ENCODE peak calls at places on chromosomes 13 and 19, in nine cellular contexts. G is K562, B is IMR-90, O is body of pancreas, L is uterus, J is Peyer's patch, S is prostate gland, D is H1, Z is heart left ventricle. V is an unnamed sample.

GRCh38 chr13:27379694-27380596 is 44.5 kb upstream of the GTF3A start:
- DNase-seq in G (peak; percentile 66), B (peak; percentile 35), O (peak; percentile 87), L (peak; percentile 25), J (peak; percentile 86), S (peak; percentile 26), D (peak; percentile 95), Z (peak; percentile 49), V (no peak)

GRCh38 chr13:97659602-97660001 is 225.6 kb downstream of the RAP2A start:
- DNase-seq in G (peak; percentile 2), B (peak; percentile 21), O (no peak), L (no peak), J (no peak), S (no peak), D (no peak), Z (no peak), V (no peak)

GRCh38 chr19:40407714-40408600 is 5.2 kb downstream of the PRX start:
- DNase-seq in G (peak; percentile 66), B (no peak), O (no peak), L (no peak), J (peak; percentile 56), S (no peak), D (no peak), Z (peak; percentile 22), V (no peak)

GRCh38 chr19:37227996-37228395 is 10.0 kb downstream of the ZNF383 start:
- DNase-seq in G (peak; percentile 44), B (no peak), O (peak; percentile 28), L (no peak), J (no peak), S (no peak), D (peak; percentile 78), Z (no peak), V (no peak)

GRCh38 chr19:4913996-4914735 is 4.9 kb downstream of the UHRF1 start:
- DNase-seq in G (no peak), B (peak; percentile 18), O (no peak), L (no peak), J (peak; percentile 65), S (no peak), D (no peak), Z (no peak), V (no peak)

GRCh38 chr13:59415498-59415897 is 748.2 kb downstream of the DIAPH3 start:
- DNase-seq in G (no peak), B (no peak), O (peak; percentile 62), L (no peak), J (no peak), S (no peak), D (no peak), Z (no peak), V (no peak)

GRCh38 chr19:17496337-17496997 is 15.0 kb upstream of the PGLS start:
- DNase-seq in G (peak; percentile 90), B (peak; percentile 52), O (peak; percentile 71), L (peak; percentile 40), J (peak; percentile 89), S (peak; percentile 35), D (peak; percentile 95), Z (peak; percentile 80), V (no peak)

GRCh38 chr13:80454245-80454644 is 113.3 kb upstream of the SPRY2 start:
- DNase-seq in G (no peak), B (peak; percentile 1), O (no peak), L (no peak), J (no peak), S (no peak), D (no peak), Z (no peak), V (no peak)

GRCh38 chr13:30696278-30697176 is 38.8 kb upstream of the ALOX5AP start:
- DNase-seq in G (no peak), B (peak; percentile 36), O (peak; percentile 68), L (no peak), J (peak; percentile 58), S (no peak), D (no peak), Z (peak; percentile 64), V (no peak)

GRCh38 chr19:1929051-1929742 is 11.8 kb upstream of the CSNK1G2 start:
- DNase-seq in G (peak; percentile 86), B (peak; percentile 52), O (peak; percentile 82), L (peak; percentile 72), J (peak; percentile 93), S (peak; percentile 71), D (peak; percentile 95), Z (peak; percentile 85), V (no peak)

GRCh38 chr19:58556633-58557252 is 1.7 kb downstream of the UBE2M start:
- DNase-seq in G (no peak), B (no peak), O (no peak), L (no peak), J (no peak), S (no peak), D (no peak), Z (peak; percentile 24), V (peak; percentile 80)
- H3K4me3 ChIP-seq in G (peak overlapping the region; percentile 92), B (peak overlapping the region; percentile 81), O (no peak overlapping the region), L (no peak overlapping the region), J (peak overlapping the region; percentile 80), S (peak overlapping the region; percentile 81), D (no peak overlapping the region), Z (peak overlapping the region; percentile 96), V (peak overlapping the region; percentile 81)

DNA sequence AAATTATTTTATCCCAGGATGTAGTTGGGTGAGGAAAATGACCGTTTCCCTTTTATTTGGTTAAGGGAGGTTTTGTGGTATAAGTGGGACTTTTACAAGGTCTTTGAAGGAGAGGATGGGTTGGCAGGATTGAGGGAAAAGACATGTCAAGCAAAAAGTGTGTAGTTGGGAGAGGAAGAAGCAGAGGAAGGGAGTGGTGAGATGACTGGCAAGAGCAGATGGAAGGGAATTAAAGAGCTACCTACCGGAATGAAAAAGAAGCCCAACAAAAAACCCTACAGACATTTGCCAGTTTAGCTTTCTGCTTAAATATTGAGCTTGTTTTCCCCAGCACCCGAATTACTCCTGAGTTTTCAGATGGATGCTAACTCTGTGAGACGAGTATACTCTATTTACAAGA is 19.6 kb downstream of the FRY start:
- DNase-seq in G (no peak), B (no peak), O (no peak), L (no peak), J (no peak), S (no peak), D (no peak), Z (no peak), V (no peak)
- H3K27ac ChIP-seq in G (no peak overlapping the region), B (no peak overlapping the region), O (no peak overlapping the region), L (no peak overlapping the region), J (no peak overlapping the region), S (no peak overlapping the region), D (no peak overlapping the region), Z (no peak overlapping the region), V (no peak overlapping the region)

GRCh38 chr19:45874620-45874966 is 10.5 kb downstream of the FOXA3 start:
- DNase-seq in G (no peak), B (no peak), O (no peak), L (no peak), J (no peak), S (no peak), D (no peak), Z (peak; percentile 5), V (no peak)

GRCh38 chr19:45878043-45878794 is 7.7 kb downstream of the IRF2BP1 start:
- DNase-seq in G (no peak), B (no peak), O (peak; percentile 90), L (no peak), J (peak; percentile 80), S (peak; percentile 51), D (no peak), Z (peak; percentile 13), V (no peak)

GRCh38 chr19:45876161-45876410 is 9.9 kb downstream of the IRF2BP1 start:
- DNase-seq in G (peak; percentile 76), B (no peak), O (no peak), L (no peak), J (no peak), S (no peak), D (no peak), Z (no peak), V (no peak)

GRCh38 chr19:45879055-45879454 is 6.9 kb downstream of the IRF2BP1 start:
- DNase-seq in G (no peak), B (no peak), O (peak; percentile 49), L (no peak), J (no peak), S (no peak), D (no peak), Z (no peak), V (no peak)

DNA sequence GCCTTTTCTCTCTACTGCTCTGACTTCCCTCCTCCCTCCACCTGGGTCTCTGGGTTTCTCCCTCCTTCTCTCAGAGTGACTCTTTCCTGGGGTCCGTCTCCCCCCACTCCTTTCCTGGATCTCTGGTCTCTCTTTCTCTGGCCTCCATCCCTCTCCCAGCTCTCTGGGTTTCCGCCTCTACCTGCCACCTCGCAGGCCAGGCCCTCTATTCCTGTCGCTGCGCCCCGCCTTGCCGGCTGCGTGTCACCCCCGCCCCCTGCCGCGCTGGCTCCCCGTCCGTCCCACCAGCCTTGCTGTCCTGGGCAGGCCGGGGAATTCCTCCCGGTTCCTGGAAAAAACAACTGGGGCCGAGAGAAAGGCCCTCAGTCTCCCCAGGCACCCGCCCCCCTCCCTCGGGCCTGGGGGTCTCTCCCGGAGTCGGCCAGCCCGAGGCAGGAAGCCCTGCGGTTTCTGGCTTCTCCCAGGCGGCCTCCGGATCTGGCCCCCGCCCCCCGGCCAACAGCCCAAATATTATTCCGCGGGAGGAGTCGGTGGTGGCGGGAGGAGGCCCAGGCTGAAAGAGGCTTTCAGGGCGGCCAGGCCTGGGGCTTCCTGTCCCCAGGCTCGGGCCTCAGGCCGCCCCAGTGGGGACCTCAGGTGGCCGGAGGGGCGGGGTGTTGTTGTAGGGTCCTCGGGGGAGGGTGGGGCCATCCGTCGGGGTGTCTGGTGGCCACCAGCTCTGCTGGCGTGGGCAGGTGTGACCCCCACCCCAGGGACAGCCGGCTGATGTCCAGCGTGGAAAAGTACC is 9.3 kb downstream of the IRF2BP1 start:
- DNase-seq in G (peak; percentile 75), B (peak; percentile 16), O (peak; percentile 87), L (no peak), J (peak; percentile 61), S (peak; percentile 52), D (peak; percentile 74), Z (peak; percentile 58), V (no peak)
- TF ChIP-seq POLR2A in G (peak; percentile 68), B (no peak), O (peak; percentile 74), L (no peak), J (no peak), S (peak; percentile 43), D (no peak), Z (no peak), V (no peak)

GRCh38 chr13:114037674-114038073 is 63.8 kb upstream of the C13orf46 start:
- DNase-seq in G (no peak), B (no peak), O (no peak), L (no peak), J (no peak), S (no peak), D (no peak), Z (no peak), V (no peak)
- H3K4me3 ChIP-seq in G (no peak overlapping the region), B (no peak overlapping the region), O (no peak overlapping the region), L (no peak overlapping the region), J (no peak overlapping the region), S (no peak overlapping the region), D (no peak overlapping the region), Z (no peak overlapping the region), V (no peak overlapping the region)

DNA sequence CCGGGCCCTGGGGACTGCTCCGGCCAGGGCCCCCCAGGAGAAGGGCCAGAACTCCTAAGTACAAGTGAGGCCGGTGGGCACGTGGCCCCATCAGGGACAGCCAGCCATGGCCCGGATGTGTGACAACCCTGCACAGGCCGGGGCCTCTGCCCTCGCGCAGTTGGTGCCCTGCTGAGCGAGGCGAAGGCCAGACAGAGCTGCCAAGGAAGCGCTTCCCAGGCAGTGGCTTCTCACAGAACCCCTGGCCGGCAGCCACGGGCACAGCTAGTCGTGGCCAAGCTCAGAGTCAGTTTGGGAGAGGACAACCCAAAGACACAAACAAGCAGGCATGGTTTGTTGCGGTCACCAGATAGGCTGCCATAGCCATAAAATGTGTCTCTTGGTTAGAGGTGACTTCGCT is 25.8 kb downstream of the TEX29 start:
- DNase-seq in G (no peak), B (no peak), O (no peak), L (no peak), J (no peak), S (no peak), D (no peak), Z (peak; percentile 68), V (peak; percentile 34)
- H3K27ac ChIP-seq in G (no peak overlapping the region), B (no peak overlapping the region), O (no peak overlapping the region), L (no peak overlapping the region), J (no peak overlapping the region), S (no peak overlapping the region), D (no peak overlapping the region), Z (no peak overlapping the region), V (no peak overlapping the region)

V was measured in vagina.